ENCODE peak calls at places on chromosomes 3 and 15, in ten cellular contexts. One of them, this sample, is unnamed.

GRCh38 chr3:69178100-69178499 is 55.7 kb upstream of the LMOD3 start:
- DNase-seq in H54: no peak
- DNase-seq in ovary: no peak
- DNase-seq in activated T-cell treated with anti-CD3 and anti-CD28 coated beads, Interleukin-2, amount 50 U/mL, for 72 hours: no peak
- DNase-seq in heart right ventricle: no peak
- DNase-seq in progenitor cell of endocrine pancreas: no peak
- DNase-seq in iPS-NIHi11: no peak
- DNase-seq in A172: no peak
- DNase-seq in activated naive CD4-positive, alpha-beta T cell treated with anti-CD3 and anti-CD28 coated beads, Interleukin-2, amount 50 U/mL, for 16 hours: no peak
- DNase-seq in stimulated activated CD8-positive, alpha-beta memory T cell treated with anti-CD3 and anti-CD28 coated beads, Interleukin-7, amount 100 ng/mL, for 4 hours: no peak
- DNase-seq in this sample: no peak

GRCh38 chr3:86244897-86245296 is 746.1 kb downstream of the VGLL3 start:
- DNase-seq in progenitor cell of endocrine pancreas: no peak
- DNase-seq in stimulated activated CD8-positive, alpha-beta memory T cell treated with anti-CD3 and anti-CD28 coated beads, Interleukin-7, amount 100 ng/mL, for 4 hours: no peak
- DNase-seq in heart right ventricle: no peak
- DNase-seq in activated naive CD4-positive, alpha-beta T cell treated with anti-CD3 and anti-CD28 coated beads, Interleukin-2, amount 50 U/mL, for 16 hours: no peak
- DNase-seq in activated T-cell treated with anti-CD3 and anti-CD28 coated beads, Interleukin-2, amount 50 U/mL, for 72 hours: no peak
- DNase-seq in H54: no peak
- DNase-seq in A172: no peak
- DNase-seq in ovary: no peak
- DNase-seq in iPS-NIHi11: no peak
- DNase-seq in this sample: no peak

GRCh38 chr3:103926936-103927335 is 1439.8 kb upstream of the ALCAM start:
- DNase-seq in ovary: no peak
- DNase-seq in activated T-cell treated with anti-CD3 and anti-CD28 coated beads, Interleukin-2, amount 50 U/mL, for 72 hours: no peak
- DNase-seq in H54: no peak
- DNase-seq in activated naive CD4-positive, alpha-beta T cell treated with anti-CD3 and anti-CD28 coated beads, Interleukin-2, amount 50 U/mL, for 16 hours: no peak
- DNase-seq in progenitor cell of endocrine pancreas: no peak
- DNase-seq in iPS-NIHi11: no peak
- DNase-seq in heart right ventricle: no peak
- DNase-seq in stimulated activated CD8-positive, alpha-beta memory T cell treated with anti-CD3 and anti-CD28 coated beads, Interleukin-7, amount 100 ng/mL, for 4 hours: no peak
- DNase-seq in A172: no peak
- DNase-seq in this sample: no peak

GRCh38 chr3:59212128-59212764 is 162.4 kb upstream of the CFAP20DC start:
- DNase-seq in activated T-cell treated with anti-CD3 and anti-CD28 coated beads, Interleukin-2, amount 50 U/mL, for 72 hours: no peak
- DNase-seq in A172: peak; percentile 54
- DNase-seq in heart right ventricle: no peak
- DNase-seq in progenitor cell of endocrine pancreas: no peak
- DNase-seq in iPS-NIHi11: peak; percentile 53
- DNase-seq in stimulated activated CD8-positive, alpha-beta memory T cell treated with anti-CD3 and anti-CD28 coated beads, Interleukin-7, amount 100 ng/mL, for 4 hours: no peak
- DNase-seq in H54: no peak
- DNase-seq in ovary: no peak
- DNase-seq in activated naive CD4-positive, alpha-beta T cell treated with anti-CD3 and anti-CD28 coated beads, Interleukin-2, amount 50 U/mL, for 16 hours: no peak
- DNase-seq in this sample: no peak

GRCh38 chr3:77281721-77282120 is 241.8 kb downstream of the ROBO2 start:
- DNase-seq in H54: no peak
- DNase-seq in activated T-cell treated with anti-CD3 and anti-CD28 coated beads, Interleukin-2, amount 50 U/mL, for 72 hours: no peak
- DNase-seq in iPS-NIHi11: no peak
- DNase-seq in A172: no peak
- DNase-seq in progenitor cell of endocrine pancreas: no peak
- DNase-seq in activated naive CD4-positive, alpha-beta T cell treated with anti-CD3 and anti-CD28 coated beads, Interleukin-2, amount 50 U/mL, for 16 hours: no peak
- DNase-seq in stimulated activated CD8-positive, alpha-beta memory T cell treated with anti-CD3 and anti-CD28 coated beads, Interleukin-7, amount 100 ng/mL, for 4 hours: no peak
- DNase-seq in ovary: no peak
- DNase-seq in heart right ventricle: no peak
- DNase-seq in this sample: no peak

GRCh38 chr15:74406992-74407705 is 26.6 kb downstream of the SEMA7A start:
- DNase-seq in A172: peak; percentile 81
- DNase-seq in activated T-cell treated with anti-CD3 and anti-CD28 coated beads, Interleukin-2, amount 50 U/mL, for 72 hours: no peak
- DNase-seq in progenitor cell of endocrine pancreas: no peak
- DNase-seq in heart right ventricle: no peak
- DNase-seq in iPS-NIHi11: peak; percentile 84
- DNase-seq in activated naive CD4-positive, alpha-beta T cell treated with anti-CD3 and anti-CD28 coated beads, Interleukin-2, amount 50 U/mL, for 16 hours: no peak
- DNase-seq in stimulated activated CD8-positive, alpha-beta memory T cell treated with anti-CD3 and anti-CD28 coated beads, Interleukin-7, amount 100 ng/mL, for 4 hours: no peak
- DNase-seq in H54: peak; percentile 90
- DNase-seq in ovary: peak; percentile 59
- DNase-seq in this sample: peak; percentile 88

GRCh38 chr3:37163262-37164020 is 10.9 kb downstream of the LRRFIP2 start:
- DNase-seq in A172: peak; percentile 68
- DNase-seq in activated T-cell treated with anti-CD3 and anti-CD28 coated beads, Interleukin-2, amount 50 U/mL, for 72 hours: peak; percentile 61
- DNase-seq in H54: no peak
- DNase-seq in iPS-NIHi11: no peak
- DNase-seq in activated naive CD4-positive, alpha-beta T cell treated with anti-CD3 and anti-CD28 coated beads, Interleukin-2, amount 50 U/mL, for 16 hours: no peak
- DNase-seq in heart right ventricle: no peak
- DNase-seq in progenitor cell of endocrine pancreas: no peak
- DNase-seq in ovary: no peak
- DNase-seq in stimulated activated CD8-positive, alpha-beta memory T cell treated with anti-CD3 and anti-CD28 coated beads, Interleukin-7, amount 100 ng/mL, for 4 hours: no peak
- DNase-seq in this sample: no peak

GRCh38 chr3:55750525-55750924 is 263.4 kb upstream of the WNT5A start:
- DNase-seq in activated T-cell treated with anti-CD3 and anti-CD28 coated beads, Interleukin-2, amount 50 U/mL, for 72 hours: no peak
- DNase-seq in iPS-NIHi11: no peak
- DNase-seq in stimulated activated CD8-positive, alpha-beta memory T cell treated with anti-CD3 and anti-CD28 coated beads, Interleukin-7, amount 100 ng/mL, for 4 hours: no peak
- DNase-seq in H54: no peak
- DNase-seq in progenitor cell of endocrine pancreas: no peak
- DNase-seq in activated naive CD4-positive, alpha-beta T cell treated with anti-CD3 and anti-CD28 coated beads, Interleukin-2, amount 50 U/mL, for 16 hours: no peak
- DNase-seq in A172: peak; percentile 90
- DNase-seq in ovary: no peak
- DNase-seq in heart right ventricle: no peak
- DNase-seq in this sample: no peak

GRCh38 chr3:106299300-106300098 is 430.7 kb upstream of the CBLB start:
- DNase-seq in activated T-cell treated with anti-CD3 and anti-CD28 coated beads, Interleukin-2, amount 50 U/mL, for 72 hours: peak; percentile 14
- DNase-seq in heart right ventricle: no peak
- DNase-seq in activated naive CD4-positive, alpha-beta T cell treated with anti-CD3 and anti-CD28 coated beads, Interleukin-2, amount 50 U/mL, for 16 hours: no peak
- DNase-seq in H54: peak; percentile 6
- DNase-seq in progenitor cell of endocrine pancreas: no peak
- DNase-seq in ovary: no peak
- DNase-seq in iPS-NIHi11: no peak
- DNase-seq in A172: peak; percentile 80
- DNase-seq in stimulated activated CD8-positive, alpha-beta memory T cell treated with anti-CD3 and anti-CD28 coated beads, Interleukin-7, amount 100 ng/mL, for 4 hours: no peak
- DNase-seq in this sample: no peak

GRCh38 chr3:42159706-42160472 is 68.7 kb downstream of the TRAK1 start:
- DNase-seq in iPS-NIHi11: peak; percentile 92
- DNase-seq in progenitor cell of endocrine pancreas: peak; percentile 50
- DNase-seq in A172: no peak
- DNase-seq in activated T-cell treated with anti-CD3 and anti-CD28 coated beads, Interleukin-2, amount 50 U/mL, for 72 hours: peak; percentile 28
- DNase-seq in H54: no peak
- DNase-seq in stimulated activated CD8-positive, alpha-beta memory T cell treated with anti-CD3 and anti-CD28 coated beads, Interleukin-7, amount 100 ng/mL, for 4 hours: no peak
- DNase-seq in ovary: no peak
- DNase-seq in activated naive CD4-positive, alpha-beta T cell treated with anti-CD3 and anti-CD28 coated beads, Interleukin-2, amount 50 U/mL, for 16 hours: peak; percentile 21
- DNase-seq in heart right ventricle: peak; percentile 65
- DNase-seq in this sample: peak; percentile 65

GRCh38 chr15:94125698-94126097 is 105.7 kb upstream of the MCTP2 start:
- DNase-seq in heart right ventricle: no peak
- DNase-seq in H54: no peak
- DNase-seq in iPS-NIHi11: no peak
- DNase-seq in progenitor cell of endocrine pancreas: no peak
- DNase-seq in ovary: no peak
- DNase-seq in A172: no peak
- DNase-seq in activated T-cell treated with anti-CD3 and anti-CD28 coated beads, Interleukin-2, amount 50 U/mL, for 72 hours: no peak
- DNase-seq in stimulated activated CD8-positive, alpha-beta memory T cell treated with anti-CD3 and anti-CD28 coated beads, Interleukin-7, amount 100 ng/mL, for 4 hours: no peak
- DNase-seq in activated naive CD4-positive, alpha-beta T cell treated with anti-CD3 and anti-CD28 coated beads, Interleukin-2, amount 50 U/mL, for 16 hours: no peak
- DNase-seq in this sample: no peak

GRCh38 chr15:90903733-90904536 is 833 bp downstream of the MAN2A2 start:
- DNase-seq in heart right ventricle: no peak
- DNase-seq in stimulated activated CD8-positive, alpha-beta memory T cell treated with anti-CD3 and anti-CD28 coated beads, Interleukin-7, amount 100 ng/mL, for 4 hours: no peak
- DNase-seq in progenitor cell of endocrine pancreas: no peak
- DNase-seq in A172: no peak
- DNase-seq in ovary: no peak
- DNase-seq in iPS-NIHi11: peak; percentile 72
- DNase-seq in activated naive CD4-positive, alpha-beta T cell treated with anti-CD3 and anti-CD28 coated beads, Interleukin-2, amount 50 U/mL, for 16 hours: no peak
- DNase-seq in activated T-cell treated with anti-CD3 and anti-CD28 coated beads, Interleukin-2, amount 50 U/mL, for 72 hours: peak; percentile 27
- DNase-seq in H54: no peak
- DNase-seq in this sample: peak; percentile 46

GRCh38 chr3:123480428-123480827 is 31.5 kb upstream of the ADCY5 start:
- DNase-seq in iPS-NIHi11: no peak
- DNase-seq in progenitor cell of endocrine pancreas: no peak
- DNase-seq in stimulated activated CD8-positive, alpha-beta memory T cell treated with anti-CD3 and anti-CD28 coated beads, Interleukin-7, amount 100 ng/mL, for 4 hours: no peak
- DNase-seq in A172: no peak
- DNase-seq in ovary: no peak
- DNase-seq in activated T-cell treated with anti-CD3 and anti-CD28 coated beads, Interleukin-2, amount 50 U/mL, for 72 hours: no peak
- DNase-seq in H54: no peak
- DNase-seq in activated naive CD4-positive, alpha-beta T cell treated with anti-CD3 and anti-CD28 coated beads, Interleukin-2, amount 50 U/mL, for 16 hours: no peak
- DNase-seq in heart right ventricle: no peak
- DNase-seq in this sample: no peak

GRCh38 chr3:129399895-129400357 is 28.5 kb downstream of the EFCAB12 start:
- DNase-seq in stimulated activated CD8-positive, alpha-beta memory T cell treated with anti-CD3 and anti-CD28 coated beads, Interleukin-7, amount 100 ng/mL, for 4 hours: no peak
- DNase-seq in activated naive CD4-positive, alpha-beta T cell treated with anti-CD3 and anti-CD28 coated beads, Interleukin-2, amount 50 U/mL, for 16 hours: no peak
- DNase-seq in A172: peak; percentile 64
- DNase-seq in activated T-cell treated with anti-CD3 and anti-CD28 coated beads, Interleukin-2, amount 50 U/mL, for 72 hours: peak; percentile 31
- DNase-seq in heart right ventricle: no peak
- DNase-seq in H54: no peak
- DNase-seq in progenitor cell of endocrine pancreas: no peak
- DNase-seq in ovary: peak; percentile 33
- DNase-seq in iPS-NIHi11: no peak
- DNase-seq in this sample: peak; percentile 15

GRCh38 chr3:29906906-29907305 is 626.0 kb downstream of the RBMS3 start:
- DNase-seq in iPS-NIHi11: no peak
- DNase-seq in heart right ventricle: no peak
- DNase-seq in progenitor cell of endocrine pancreas: no peak
- DNase-seq in A172: no peak
- DNase-seq in H54: no peak
- DNase-seq in activated naive CD4-positive, alpha-beta T cell treated with anti-CD3 and anti-CD28 coated beads, Interleukin-2, amount 50 U/mL, for 16 hours: no peak
- DNase-seq in stimulated activated CD8-positive, alpha-beta memory T cell treated with anti-CD3 and anti-CD28 coated beads, Interleukin-7, amount 100 ng/mL, for 4 hours: no peak
- DNase-seq in activated T-cell treated with anti-CD3 and anti-CD28 coated beads, Interleukin-2, amount 50 U/mL, for 72 hours: no peak
- DNase-seq in ovary: no peak
- DNase-seq in this sample: no peak

GRCh38 chr3:168981396-168981795 is 682.1 kb downstream of the MECOM start:
- DNase-seq in ovary: no peak
- DNase-seq in iPS-NIHi11: no peak
- DNase-seq in activated naive CD4-positive, alpha-beta T cell treated with anti-CD3 and anti-CD28 coated beads, Interleukin-2, amount 50 U/mL, for 16 hours: no peak
- DNase-seq in progenitor cell of endocrine pancreas: no peak
- DNase-seq in activated T-cell treated with anti-CD3 and anti-CD28 coated beads, Interleukin-2, amount 50 U/mL, for 72 hours: no peak
- DNase-seq in stimulated activated CD8-positive, alpha-beta memory T cell treated with anti-CD3 and anti-CD28 coated beads, Interleukin-7, amount 100 ng/mL, for 4 hours: no peak
- DNase-seq in A172: no peak
- DNase-seq in H54: no peak
- DNase-seq in heart right ventricle: no peak
- DNase-seq in this sample: no peak

GRCh38 chr3:126848991-126849390 is 133.9 kb upstream of the PLXNA1 start:
- DNase-seq in H54: no peak
- DNase-seq in A172: no peak
- DNase-seq in progenitor cell of endocrine pancreas: no peak
- DNase-seq in stimulated activated CD8-positive, alpha-beta memory T cell treated with anti-CD3 and anti-CD28 coated beads, Interleukin-7, amount 100 ng/mL, for 4 hours: no peak
- DNase-seq in iPS-NIHi11: no peak
- DNase-seq in heart right ventricle: no peak
- DNase-seq in ovary: no peak
- DNase-seq in activated naive CD4-positive, alpha-beta T cell treated with anti-CD3 and anti-CD28 coated beads, Interleukin-2, amount 50 U/mL, for 16 hours: no peak
- DNase-seq in activated T-cell treated with anti-CD3 and anti-CD28 coated beads, Interleukin-2, amount 50 U/mL, for 72 hours: no peak
- DNase-seq in this sample: no peak

GRCh38 chr3:188270423-188270972 is 116.5 kb downstream of the LPP start:
- DNase-seq in H54: no peak
- DNase-seq in heart right ventricle: no peak
- DNase-seq in activated naive CD4-positive, alpha-beta T cell treated with anti-CD3 and anti-CD28 coated beads, Interleukin-2, amount 50 U/mL, for 16 hours: no peak
- DNase-seq in iPS-NIHi11: peak; percentile 59
- DNase-seq in ovary: no peak
- DNase-seq in activated T-cell treated with anti-CD3 and anti-CD28 coated beads, Interleukin-2, amount 50 U/mL, for 72 hours: no peak
- DNase-seq in stimulated activated CD8-positive, alpha-beta memory T cell treated with anti-CD3 and anti-CD28 coated beads, Interleukin-7, amount 100 ng/mL, for 4 hours: no peak
- DNase-seq in A172: peak; percentile 84
- DNase-seq in progenitor cell of endocrine pancreas: no peak
- DNase-seq in this sample: peak; percentile 41

GRCh38 chr3:58384381-58385090 is 49.1 kb downstream of the PDHB start:
- DNase-seq in activated T-cell treated with anti-CD3 and anti-CD28 coated beads, Interleukin-2, amount 50 U/mL, for 72 hours: no peak
- DNase-seq in H54: no peak
- DNase-seq in heart right ventricle: no peak
- DNase-seq in activated naive CD4-positive, alpha-beta T cell treated with anti-CD3 and anti-CD28 coated beads, Interleukin-2, amount 50 U/mL, for 16 hours: no peak
- DNase-seq in stimulated activated CD8-positive, alpha-beta memory T cell treated with anti-CD3 and anti-CD28 coated beads, Interleukin-7, amount 100 ng/mL, for 4 hours: no peak
- DNase-seq in iPS-NIHi11: no peak
- DNase-seq in progenitor cell of endocrine pancreas: no peak
- DNase-seq in ovary: no peak
- DNase-seq in A172: no peak
- DNase-seq in this sample: no peak

GRCh38 chr15:40310001-40310959 is 2.5 kb upstream of the PLCB2 start:
- DNase-seq in ovary: no peak
- DNase-seq in activated T-cell treated with anti-CD3 and anti-CD28 coated beads, Interleukin-2, amount 50 U/mL, for 72 hours: peak; percentile 72
- DNase-seq in activated naive CD4-positive, alpha-beta T cell treated with anti-CD3 and anti-CD28 coated beads, Interleukin-2, amount 50 U/mL, for 16 hours: peak; percentile 57
- DNase-seq in stimulated activated CD8-positive, alpha-beta memory T cell treated with anti-CD3 and anti-CD28 coated beads, Interleukin-7, amount 100 ng/mL, for 4 hours: peak; percentile 26
- DNase-seq in heart right ventricle: peak; percentile 68
- DNase-seq in H54: no peak
- DNase-seq in A172: peak; percentile 46
- DNase-seq in iPS-NIHi11: peak; percentile 80
- DNase-seq in progenitor cell of endocrine pancreas: peak; percentile 55
- DNase-seq in this sample: peak; percentile 68

GRCh38 chr3:12155833-12156232 is 2.9 kb downstream of the TIMP4 start:
- DNase-seq in activated T-cell treated with anti-CD3 and anti-CD28 coated beads, Interleukin-2, amount 50 U/mL, for 72 hours: no peak
- DNase-seq in A172: peak; percentile 94
- DNase-seq in stimulated activated CD8-positive, alpha-beta memory T cell treated with anti-CD3 and anti-CD28 coated beads, Interleukin-7, amount 100 ng/mL, for 4 hours: no peak
- DNase-seq in iPS-NIHi11: no peak
- DNase-seq in H54: no peak
- DNase-seq in heart right ventricle: no peak
- DNase-seq in ovary: no peak
- DNase-seq in progenitor cell of endocrine pancreas: no peak
- DNase-seq in activated naive CD4-positive, alpha-beta T cell treated with anti-CD3 and anti-CD28 coated beads, Interleukin-2, amount 50 U/mL, for 16 hours: no peak
- DNase-seq in this sample: no peak

GRCh38 chr15:79051941-79052731 is 38.4 kb downstream of the RASGRF1 start:
- DNase-seq in stimulated activated CD8-positive, alpha-beta memory T cell treated with anti-CD3 and anti-CD28 coated beads, Interleukin-7, amount 100 ng/mL, for 4 hours: no peak
- DNase-seq in activated T-cell treated with anti-CD3 and anti-CD28 coated beads, Interleukin-2, amount 50 U/mL, for 72 hours: no peak
- DNase-seq in iPS-NIHi11: no peak
- DNase-seq in progenitor cell of endocrine pancreas: no peak
- DNase-seq in A172: no peak
- DNase-seq in activated naive CD4-positive, alpha-beta T cell treated with anti-CD3 and anti-CD28 coated beads, Interleukin-2, amount 50 U/mL, for 16 hours: no peak
- DNase-seq in ovary: no peak
- DNase-seq in heart right ventricle: no peak
- DNase-seq in H54: no peak
- DNase-seq in this sample: no peak

GRCh38 chr3:5014431-5014830 is 35.2 kb downstream of the BHLHE40 start:
- DNase-seq in H54: no peak
- DNase-seq in activated naive CD4-positive, alpha-beta T cell treated with anti-CD3 and anti-CD28 coated beads, Interleukin-2, amount 50 U/mL, for 16 hours: no peak
- DNase-seq in progenitor cell of endocrine pancreas: no peak
- DNase-seq in iPS-NIHi11: no peak
- DNase-seq in ovary: no peak
- DNase-seq in heart right ventricle: no peak
- DNase-seq in stimulated activated CD8-positive, alpha-beta memory T cell treated with anti-CD3 and anti-CD28 coated beads, Interleukin-7, amount 100 ng/mL, for 4 hours: no peak
- DNase-seq in A172: no peak
- DNase-seq in activated T-cell treated with anti-CD3 and anti-CD28 coated beads, Interleukin-2, amount 50 U/mL, for 72 hours: no peak
- DNase-seq in this sample: no peak

GRCh38 chr3:194282436-194283122 is 68.5 kb downstream of the CPN2 start:
- DNase-seq in activated naive CD4-positive, alpha-beta T cell treated with anti-CD3 and anti-CD28 coated beads, Interleukin-2, amount 50 U/mL, for 16 hours: no peak
- DNase-seq in A172: no peak
- DNase-seq in activated T-cell treated with anti-CD3 and anti-CD28 coated beads, Interleukin-2, amount 50 U/mL, for 72 hours: no peak
- DNase-seq in H54: no peak
- DNase-seq in iPS-NIHi11: no peak
- DNase-seq in progenitor cell of endocrine pancreas: no peak
- DNase-seq in stimulated activated CD8-positive, alpha-beta memory T cell treated with anti-CD3 and anti-CD28 coated beads, Interleukin-7, amount 100 ng/mL, for 4 hours: no peak
- DNase-seq in ovary: peak; percentile 12
- DNase-seq in heart right ventricle: no peak
- DNase-seq in this sample: peak; percentile 6

GRCh38 chr3:34483290-34483887 is 685.0 kb downstream of the PDCD6IP start:
- DNase-seq in H54: no peak
- DNase-seq in heart right ventricle: no peak
- DNase-seq in ovary: no peak
- DNase-seq in activated naive CD4-positive, alpha-beta T cell treated with anti-CD3 and anti-CD28 coated beads, Interleukin-2, amount 50 U/mL, for 16 hours: no peak
- DNase-seq in A172: peak; percentile 19
- DNase-seq in stimulated activated CD8-positive, alpha-beta memory T cell treated with anti-CD3 and anti-CD28 coated beads, Interleukin-7, amount 100 ng/mL, for 4 hours: no peak
- DNase-seq in activated T-cell treated with anti-CD3 and anti-CD28 coated beads, Interleukin-2, amount 50 U/mL, for 72 hours: no peak
- DNase-seq in iPS-NIHi11: no peak
- DNase-seq in progenitor cell of endocrine pancreas: no peak
- DNase-seq in this sample: no peak

GRCh38 chr3:72353236-72354105 is 494.8 kb downstream of the SHQ1 start:
- DNase-seq in stimulated activated CD8-positive, alpha-beta memory T cell treated with anti-CD3 and anti-CD28 coated beads, Interleukin-7, amount 100 ng/mL, for 4 hours: no peak
- DNase-seq in A172: no peak
- DNase-seq in heart right ventricle: no peak
- DNase-seq in ovary: no peak
- DNase-seq in activated T-cell treated with anti-CD3 and anti-CD28 coated beads, Interleukin-2, amount 50 U/mL, for 72 hours: no peak
- DNase-seq in H54: no peak
- DNase-seq in iPS-NIHi11: no peak
- DNase-seq in progenitor cell of endocrine pancreas: no peak
- DNase-seq in activated naive CD4-positive, alpha-beta T cell treated with anti-CD3 and anti-CD28 coated beads, Interleukin-2, amount 50 U/mL, for 16 hours: no peak
- DNase-seq in this sample: no peak

GRCh38 chr3:153640689-153641308 is 478.8 kb downstream of the RAP2B start:
- DNase-seq in progenitor cell of endocrine pancreas: no peak
- DNase-seq in activated naive CD4-positive, alpha-beta T cell treated with anti-CD3 and anti-CD28 coated beads, Interleukin-2, amount 50 U/mL, for 16 hours: no peak
- DNase-seq in ovary: no peak
- DNase-seq in heart right ventricle: no peak
- DNase-seq in activated T-cell treated with anti-CD3 and anti-CD28 coated beads, Interleukin-2, amount 50 U/mL, for 72 hours: no peak
- DNase-seq in A172: no peak
- DNase-seq in iPS-NIHi11: no peak
- DNase-seq in H54: no peak
- DNase-seq in stimulated activated CD8-positive, alpha-beta memory T cell treated with anti-CD3 and anti-CD28 coated beads, Interleukin-7, amount 100 ng/mL, for 4 hours: no peak
- DNase-seq in this sample: no peak

GRCh38 chr3:62265528-62265927 is 107.8 kb downstream of the FEZF2 start:
- DNase-seq in activated naive CD4-positive, alpha-beta T cell treated with anti-CD3 and anti-CD28 coated beads, Interleukin-2, amount 50 U/mL, for 16 hours: no peak
- DNase-seq in A172: no peak
- DNase-seq in heart right ventricle: no peak
- DNase-seq in ovary: no peak
- DNase-seq in activated T-cell treated with anti-CD3 and anti-CD28 coated beads, Interleukin-2, amount 50 U/mL, for 72 hours: no peak
- DNase-seq in stimulated activated CD8-positive, alpha-beta memory T cell treated with anti-CD3 and anti-CD28 coated beads, Interleukin-7, amount 100 ng/mL, for 4 hours: no peak
- DNase-seq in iPS-NIHi11: no peak
- DNase-seq in H54: no peak
- DNase-seq in progenitor cell of endocrine pancreas: no peak
- DNase-seq in this sample: no peak